ENCODE peak calls at places on chromosomes 2 and 18, in four cellular contexts. R is neuronal stem cell, I is colonic mucosa, F is PC-3. Y is an unnamed sample.

GRCh38 chr2:39435254-39435653 is 1.8 kb downstream of the MAP4K3 start:
- DNase-seq in R (peak), I (peak), F (no peak), Y (peak)

GRCh38 chr2:154844513-154844912 is 146.0 kb downstream of the KCNJ3 start:
- DNase-seq in R (no peak), I (no peak), F (no peak), Y (no peak)

GRCh38 chr2:172655091-172655837 is 80.4 kb upstream of the RAPGEF4 start:
- DNase-seq in R (no peak), I (no peak), F (peak), Y (peak)

GRCh38 chr2:190441564-190441963 is 33.4 kb downstream of the MFSD6 start:
- DNase-seq in R (no peak), I (no peak), F (no peak), Y (no peak)

GRCh38 chr2:133821107-133821760 is 253.0 kb upstream of the NCKAP5 start:
- DNase-seq in R (no peak), I (no peak), F (peak), Y (peak)

GRCh38 chr2:102186676-102187190 is at the start of gene IL1RL2:
- DNase-seq in R (no peak), I (peak), F (no peak), Y (no peak)

GRCh38 chr2:10467401-10467800 is 19.3 kb upstream of the ODC1 start:
- DNase-seq in R (no peak), I (no peak), F (no peak), Y (no peak)

GRCh38 chr2:232487385-232488096 is at the start of gene ECEL1:
- DNase-seq in R (no peak), I (no peak), F (no peak), Y (no peak)

GRCh38 chr2:239296020-239296932 is 104.5 kb downstream of the HDAC4 start:
- DNase-seq in R (no peak), I (no peak), F (no peak), Y (no peak)

GRCh38 chr2:101516833-101517690 is 42.1 kb upstream of the RFX8 start:
- DNase-seq in R (no peak), I (no peak), F (peak), Y (peak)

GRCh38 chr2:227657204-227657845 is 9.3 kb upstream of the SCYGR5 start:
- DNase-seq in R (no peak), I (no peak), F (no peak), Y (peak)

GRCh38 chr18:61581578-61582204 is 248.5 kb downstream of the CDH20 start:
- DNase-seq in R (peak), I (peak), F (peak), Y (peak)

GRCh38 chr2:112255875-112256274 is 1.0 kb upstream of the ZC3H8 start:
- DNase-seq in R (no peak), I (no peak), F (no peak), Y (no peak)

GRCh38 chr2:3743951-3744555 is 40.7 kb downstream of the DCDC2C start:
- DNase-seq in R (no peak), I (no peak), F (no peak), Y (no peak)

GRCh38 chr2:219249203-219249980 is 3.7 kb upstream of the TUBA4B start:
- DNase-seq in R (no peak), I (peak), F (peak), Y (peak)

GRCh38 chr2:219247678-219248642 is 2.7 kb downstream of the STK16 start:
- DNase-seq in R (no peak), I (no peak), F (no peak), Y (no peak)

GRCh38 chr2:219246559-219246958 is 1.3 kb downstream of the STK16 start:
- DNase-seq in R (no peak), I (no peak), F (no peak), Y (no peak)

GRCh38 chr2:219250044-219250781 is 2.8 kb upstream of the TUBA4B start:
- DNase-seq in R (no peak), I (peak), F (no peak), Y (peak)

GRCh38 chr2:219248845-219249202 is 3.5 kb downstream of the STK16 start:
- DNase-seq in R (no peak), I (no peak), F (no peak), Y (no peak)
- H3K9ac ChIP-seq in R (no peak), I (no peak), F (peak), Y (peak)

GRCh38 chr2:7196871-7197270 is 279.7 kb downstream of the RNF144A start:
- DNase-seq in R (no peak), I (no peak), F (no peak), Y (no peak)
- H3K9ac ChIP-seq in R (no peak), I (no peak), F (no peak), Y (no peak)

DNA sequence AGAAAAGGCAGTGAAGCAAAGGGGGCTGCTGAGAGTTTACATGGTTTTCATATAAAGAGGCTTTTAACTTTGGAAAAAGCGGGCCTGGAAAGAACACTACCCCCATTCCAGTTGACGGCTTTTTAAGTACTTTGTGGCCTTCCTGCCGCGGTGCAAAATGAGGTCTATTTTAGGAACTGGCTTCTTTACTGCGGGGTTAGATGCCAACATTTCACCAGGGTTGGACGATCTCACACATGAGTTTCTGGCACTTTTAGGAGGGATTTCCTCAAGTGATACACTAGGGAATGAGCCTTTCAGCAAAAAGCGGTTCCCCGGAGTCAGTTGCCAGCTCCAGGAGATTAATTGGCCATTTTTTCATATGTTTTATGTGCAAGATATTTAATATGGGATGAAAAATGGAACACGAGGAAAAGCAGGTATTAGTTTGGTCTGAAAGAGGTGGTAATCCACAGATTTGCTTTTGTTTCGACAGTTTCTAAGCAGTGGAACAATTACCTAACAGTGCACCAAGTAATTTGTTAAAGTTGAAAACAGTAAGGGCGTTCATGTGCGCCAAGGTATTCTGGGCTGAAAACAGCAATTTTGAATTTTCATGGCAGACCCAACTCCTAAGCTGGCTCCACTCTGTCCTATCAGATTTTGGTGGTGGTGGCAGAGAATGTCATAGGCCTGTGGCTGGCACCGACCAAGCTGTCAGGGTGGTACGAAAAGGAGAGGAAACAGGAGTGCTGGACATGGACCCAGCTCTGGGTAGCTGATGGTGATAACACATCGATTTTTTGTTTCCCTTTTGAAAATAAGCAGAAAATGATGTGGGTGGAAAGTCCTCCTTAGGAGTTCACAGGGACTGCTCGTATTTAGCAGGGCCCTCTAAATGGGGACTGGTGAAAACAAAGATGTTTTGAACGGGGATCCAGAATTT is 55.6 kb upstream of the FZD5 start:
- DNase-seq in R (no peak), I (no peak), F (no peak), Y (no peak)
- H3K9ac ChIP-seq in R (no peak), I (no peak), F (no peak), Y (no peak)

DNA sequence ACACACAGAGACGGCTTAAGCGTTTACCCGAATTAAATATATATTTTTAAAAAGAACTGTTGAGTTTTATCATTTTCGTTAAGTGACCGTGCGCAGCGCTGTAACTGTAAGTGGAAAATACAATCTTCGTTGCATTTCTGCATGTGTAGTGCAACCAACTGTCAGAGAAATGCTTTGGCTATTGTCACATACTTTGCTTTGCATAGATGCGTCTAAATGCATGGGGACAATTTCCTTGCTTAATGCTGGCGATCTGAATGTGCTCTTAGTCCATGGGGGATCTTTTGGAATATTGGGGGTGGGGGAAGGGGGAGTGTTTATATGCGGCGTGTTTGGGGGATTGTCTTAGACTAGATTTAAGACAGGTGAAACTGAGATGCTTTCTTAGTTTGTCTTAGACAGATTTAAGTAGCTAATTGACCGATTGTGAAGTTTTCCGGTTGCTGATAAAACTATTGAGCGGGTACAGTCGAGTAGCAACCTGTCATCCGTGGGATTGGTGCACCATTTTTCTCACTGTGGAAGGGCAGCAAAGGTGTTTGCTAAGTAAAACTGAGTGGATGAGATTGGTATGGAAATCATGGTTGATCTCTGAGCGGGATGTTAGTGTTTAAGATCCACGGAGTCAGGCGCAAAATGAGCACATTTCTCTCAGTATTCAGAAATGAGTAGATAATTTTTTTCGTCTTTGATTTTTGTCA is 467 bp downstream of the VSNL1 start:
- DNase-seq in R (no peak), I (no peak), F (no peak), Y (peak)
- H3K9ac ChIP-seq in R (peak), I (peak), F (no peak), Y (peak)

DNA sequence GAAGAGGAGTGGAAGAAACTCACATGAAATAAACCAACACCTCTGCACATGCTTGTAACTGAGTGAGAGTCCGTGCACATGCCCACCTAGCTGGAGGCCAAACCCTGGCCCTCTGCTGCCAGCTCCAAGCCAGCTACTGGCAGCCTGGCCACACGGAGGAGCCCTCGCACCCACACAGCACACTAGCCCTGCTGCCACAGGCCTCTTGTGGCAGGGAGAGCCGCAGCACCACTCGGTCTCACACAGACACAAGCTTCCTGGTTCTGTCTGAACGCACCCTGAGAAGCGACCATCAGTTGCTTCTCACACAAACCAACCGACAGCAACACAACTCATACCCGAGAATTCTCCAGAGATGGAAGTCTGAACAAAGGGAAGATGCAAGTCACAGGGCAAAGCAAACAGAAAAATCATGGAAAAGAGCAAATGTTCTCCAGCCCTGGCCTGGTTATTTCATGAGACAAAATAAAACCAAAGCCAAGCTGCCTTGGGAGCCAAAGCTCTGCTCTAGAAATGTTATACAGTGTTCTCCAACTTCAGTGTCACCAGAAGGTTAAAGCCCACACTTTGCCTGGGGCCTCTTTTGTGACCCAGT is 65.1 kb downstream of the FBXO15 start:
- DNase-seq in R (peak), I (peak), F (peak), Y (peak)
- H3K9ac ChIP-seq in R (no peak), I (no peak), F (no peak), Y (no peak)

GRCh38 chr18:2050702-2051201 is 520.6 kb downstream of the METTL4 start:
- DNase-seq in R (no peak), I (no peak), F (peak), Y (no peak)

DNA sequence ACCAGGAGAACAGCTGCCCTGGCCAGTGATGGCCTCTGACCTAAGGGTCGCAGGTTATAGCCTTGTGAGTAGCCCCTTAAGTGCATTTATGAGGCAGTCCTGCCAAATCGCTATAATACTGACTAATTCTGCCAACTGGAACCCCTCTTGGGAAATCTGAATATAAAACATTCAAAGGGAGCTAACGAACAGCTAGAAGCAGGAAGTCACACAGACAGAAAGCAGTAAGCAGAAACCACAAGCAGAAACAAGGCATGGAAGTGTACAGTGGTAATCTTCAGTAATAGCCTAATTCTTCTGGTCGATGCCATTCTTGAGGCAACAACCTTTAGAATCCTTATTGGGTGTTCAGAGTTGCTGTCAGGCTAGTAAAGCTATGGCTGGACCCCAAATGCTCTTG is 521.3 kb downstream of the METTL4 start:
- DNase-seq in R (no peak), I (no peak), F (no peak), Y (no peak)
- H3K9ac ChIP-seq in R (no peak), I (no peak), F (no peak), Y (no peak)

GRCh38 chr2:33312389-33312788 is 164.1 kb upstream of the RASGRP3 start:
- DNase-seq in R (no peak), I (no peak), F (no peak), Y (peak)
- H3K9ac ChIP-seq in R (no peak), I (no peak), F (no peak), Y (no peak)

GRCh38 chr18:44857744-44858143 is 177.1 kb downstream of the SETBP1 start:
- DNase-seq in R (no peak), I (no peak), F (no peak), Y (no peak)
- H3K9ac ChIP-seq in R (no peak), I (no peak), F (no peak), Y (no peak)

GRCh38 chr18:40849856-40850255 is 1105.2 kb upstream of the PIK3C3 start:
- DNase-seq in R (no peak), I (no peak), F (no peak), Y (peak)

GRCh38 chr18:40852406-40852805 is 1102.6 kb upstream of the PIK3C3 start:
- DNase-seq in R (no peak), I (no peak), F (peak), Y (no peak)

GRCh38 chr18:40855661-40856060 is 1099.4 kb upstream of the PIK3C3 start:
- DNase-seq in R (no peak), I (no peak), F (no peak), Y (no peak)

GRCh38 chr18:40851014-40851429 is 1104.0 kb upstream of the PIK3C3 start:
- DNase-seq in R (no peak), I (no peak), F (peak), Y (peak)
- H3K9ac ChIP-seq in R (no peak), I (no peak), F (no peak), Y (no peak)

DNA sequence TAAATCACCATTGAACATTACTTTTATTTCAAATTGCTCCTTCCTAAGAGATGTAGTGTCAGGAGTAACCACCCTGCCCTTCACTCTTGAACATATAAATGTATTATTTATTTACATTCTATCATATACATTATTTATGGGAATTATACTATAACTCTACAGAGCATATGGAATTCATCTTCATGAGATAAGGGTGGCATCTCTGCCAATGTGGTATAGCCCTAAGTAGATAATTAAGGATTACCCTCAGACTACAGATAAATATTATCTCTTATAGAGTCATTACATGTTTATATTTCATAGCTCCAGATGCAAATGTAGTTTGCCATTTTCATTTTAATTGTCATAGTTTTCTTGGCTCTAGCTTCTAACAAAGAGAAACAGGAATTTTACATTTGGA is 17.3 kb downstream of the MEIS1 start:
- DNase-seq in R (no peak), I (no peak), F (no peak), Y (no peak)
- H3K9ac ChIP-seq in R (no peak), I (no peak), F (no peak), Y (no peak)